ENCODE peak calls at places on chromosomes 6 and 20, in four cellular contexts. One of them, this sample, is unnamed.

GRCh38 chr6:106748547-106749207 is 119.3 kb downstream of the QRSL1 start:
- DNase-seq in lower lobe of right lung: no peak
- DNase-seq in sigmoid colon: no peak
- DNase-seq in heart right ventricle: no peak
- DNase-seq in this sample: peak; percentile 20

GRCh38 chr6:34059136-34059731 is 86.7 kb downstream of the GRM4 start:
- DNase-seq in heart right ventricle: no peak
- DNase-seq in sigmoid colon: no peak
- DNase-seq in lower lobe of right lung: no peak
- DNase-seq in this sample: no peak

GRCh38 chr20:56579261-56579660 is 46.2 kb downstream of the FAM209B start:
- DNase-seq in sigmoid colon: no peak
- DNase-seq in heart right ventricle: no peak
- DNase-seq in lower lobe of right lung: no peak
- DNase-seq in this sample: no peak

GRCh38 chr6:94071835-94072234 is 652.5 kb upstream of the EPHA7 start:
- DNase-seq in lower lobe of right lung: no peak
- DNase-seq in heart right ventricle: no peak
- DNase-seq in sigmoid colon: no peak
- DNase-seq in this sample: no peak

GRCh38 chr20:53920647-53921245 is 149.6 kb downstream of the BCAS1 start:
- DNase-seq in heart right ventricle: no peak
- DNase-seq in sigmoid colon: no peak
- DNase-seq in lower lobe of right lung: no peak
- DNase-seq in this sample: no peak

GRCh38 chr6:85113934-85114582 is 335.8 kb upstream of the NT5E start:
- DNase-seq in heart right ventricle: no peak
- DNase-seq in lower lobe of right lung: no peak
- DNase-seq in sigmoid colon: peak; percentile 67
- DNase-seq in this sample: no peak

GRCh38 chr6:105519954-105520353 is 117.1 kb upstream of the PREP start:
- DNase-seq in sigmoid colon: no peak
- DNase-seq in heart right ventricle: no peak
- DNase-seq in lower lobe of right lung: no peak
- DNase-seq in this sample: no peak

GRCh38 chr6:97189767-97190166 is 93.2 kb downstream of the MMS22L start:
- DNase-seq in heart right ventricle: no peak
- DNase-seq in lower lobe of right lung: no peak
- DNase-seq in sigmoid colon: no peak
- DNase-seq in this sample: no peak

GRCh38 chr6:40937491-40937890 is 101.5 kb downstream of the UNC5CL start:
- DNase-seq in lower lobe of right lung: no peak
- DNase-seq in heart right ventricle: no peak
- DNase-seq in sigmoid colon: no peak
- DNase-seq in this sample: no peak

GRCh38 chr20:63628246-63628975 is 1.5 kb upstream of the GMEB2 start:
- DNase-seq in lower lobe of right lung: peak; percentile 65
- DNase-seq in sigmoid colon: peak; percentile 74
- DNase-seq in heart right ventricle: peak; percentile 54
- DNase-seq in this sample: no peak

GRCh38 chr20:33647603-33648395 is 14.3 kb upstream of the C20orf144 start:
- DNase-seq in sigmoid colon: no peak
- DNase-seq in lower lobe of right lung: no peak
- DNase-seq in heart right ventricle: no peak
- DNase-seq in this sample: no peak

GRCh38 chr6:79269877-79270276 is 35.4 kb upstream of the HMGN3 start:
- DNase-seq in heart right ventricle: no peak
- DNase-seq in sigmoid colon: no peak
- DNase-seq in lower lobe of right lung: no peak
- DNase-seq in this sample: no peak

GRCh38 chr6:160035693-160036330 is 66.9 kb downstream of the IGF2R start:
- DNase-seq in sigmoid colon: no peak
- DNase-seq in heart right ventricle: no peak
- DNase-seq in lower lobe of right lung: no peak
- DNase-seq in this sample: no peak

GRCh38 chr20:37986873-37987601 is 46.2 kb downstream of the TTI1 start:
- DNase-seq in sigmoid colon: no peak
- DNase-seq in heart right ventricle: peak; percentile 68
- DNase-seq in lower lobe of right lung: peak; percentile 85
- DNase-seq in this sample: no peak

GRCh38 chr6:1388927-1389790 is at the start of gene FOXF2:
- DNase-seq in sigmoid colon: peak; percentile 85
- DNase-seq in heart right ventricle: no peak
- DNase-seq in lower lobe of right lung: no peak
- DNase-seq in this sample: no peak

GRCh38 chr6:7042056-7042653 is 65.6 kb upstream of the RREB1 start:
- DNase-seq in heart right ventricle: no peak
- DNase-seq in sigmoid colon: no peak
- DNase-seq in lower lobe of right lung: peak; percentile 53
- DNase-seq in this sample: no peak

GRCh38 chr20:10286356-10286755 is 67.7 kb downstream of the SNAP25 start:
- DNase-seq in lower lobe of right lung: no peak
- DNase-seq in heart right ventricle: no peak
- DNase-seq in sigmoid colon: no peak
- DNase-seq in this sample: no peak

GRCh38 chr6:116210750-116211425 is 43.0 kb downstream of the TSPYL4 start:
- DNase-seq in lower lobe of right lung: no peak
- DNase-seq in sigmoid colon: no peak
- DNase-seq in heart right ventricle: peak; percentile 45
- DNase-seq in this sample: no peak

GRCh38 chr6:12474167-12475140 is 184.3 kb downstream of the EDN1 start:
- DNase-seq in sigmoid colon: no peak
- DNase-seq in lower lobe of right lung: no peak
- DNase-seq in heart right ventricle: no peak
- DNase-seq in this sample: no peak

GRCh38 chr20:55216525-55217242 is 741.3 kb downstream of the DOK5 start:
- DNase-seq in heart right ventricle: no peak
- DNase-seq in sigmoid colon: no peak
- DNase-seq in lower lobe of right lung: no peak
- DNase-seq in this sample: no peak

GRCh38 chr6:63663147-63663877 is 27.7 kb downstream of the PHF3 start:
- DNase-seq in heart right ventricle: no peak
- DNase-seq in lower lobe of right lung: no peak
- DNase-seq in sigmoid colon: no peak
- DNase-seq in this sample: no peak

GRCh38 chr20:40741507-40742106 is 52.6 kb upstream of the MAFB start:
- DNase-seq in sigmoid colon: no peak
- DNase-seq in lower lobe of right lung: no peak
- DNase-seq in heart right ventricle: peak; percentile 27
- DNase-seq in this sample: peak; percentile 47

GRCh38 chr6:110542311-110543024 is 66.1 kb upstream of the SLC22A16 start:
- DNase-seq in sigmoid colon: no peak
- DNase-seq in heart right ventricle: peak; percentile 63
- DNase-seq in lower lobe of right lung: no peak
- DNase-seq in this sample: no peak
- H3K27ac ChIP-seq in sigmoid colon: no peak overlapping the region
- H3K27ac ChIP-seq in heart right ventricle: peak overlapping the region; percentile 89
- H3K27ac ChIP-seq in lower lobe of right lung: no peak overlapping the region
- H3K27ac ChIP-seq in this sample: no peak overlapping the region

GRCh38 chr20:2462484-2462883 is 8.1 kb downstream of the SNRPB start:
- DNase-seq in sigmoid colon: no peak
- DNase-seq in lower lobe of right lung: no peak
- DNase-seq in heart right ventricle: no peak
- DNase-seq in this sample: no peak
- H3K4me1 ChIP-seq in sigmoid colon: no peaks in the 10 kb centered on the region
- H3K4me1 ChIP-seq in lower lobe of right lung: peaks cover 5% of the 10 kb centered on the region
- H3K4me1 ChIP-seq in heart right ventricle: no peaks in the 10 kb centered on the region
- H3K4me1 ChIP-seq in this sample: no peaks in the 10 kb centered on the region

GRCh38 chr6:149482542-149483261 is 2.1 kb downstream of the ZC3H12D start:
- DNase-seq in lower lobe of right lung: peak; percentile 59
- DNase-seq in sigmoid colon: no peak
- DNase-seq in heart right ventricle: no peak
- DNase-seq in this sample: no peak

GRCh38 chr6:149484733-149485700 is at the start of gene ZC3H12D:
- DNase-seq in sigmoid colon: peak; percentile 68
- DNase-seq in heart right ventricle: peak; percentile 65
- DNase-seq in lower lobe of right lung: peak; percentile 69
- DNase-seq in this sample: no peak

GRCh38 chr6:149483302-149483701 is 1.5 kb downstream of the ZC3H12D start:
- DNase-seq in sigmoid colon: no peak
- DNase-seq in heart right ventricle: no peak
- DNase-seq in lower lobe of right lung: no peak
- DNase-seq in this sample: no peak

GRCh38 chr6:149487316-149487715 is 2.5 kb upstream of the ZC3H12D start:
- DNase-seq in sigmoid colon: no peak
- DNase-seq in heart right ventricle: no peak
- DNase-seq in lower lobe of right lung: no peak
- DNase-seq in this sample: no peak

GRCh38 chr6:149483849-149484635 is 772 bp downstream of the ZC3H12D start:
- DNase-seq in heart right ventricle: no peak
- DNase-seq in lower lobe of right lung: no peak
- DNase-seq in sigmoid colon: no peak
- DNase-seq in this sample: no peak
- H3K27ac ChIP-seq in heart right ventricle: no peak overlapping the region
- H3K27ac ChIP-seq in lower lobe of right lung: peak overlapping the region; percentile 90
- H3K27ac ChIP-seq in sigmoid colon: peak overlapping the region; percentile 69
- H3K27ac ChIP-seq in this sample: no peak overlapping the region

DNA sequence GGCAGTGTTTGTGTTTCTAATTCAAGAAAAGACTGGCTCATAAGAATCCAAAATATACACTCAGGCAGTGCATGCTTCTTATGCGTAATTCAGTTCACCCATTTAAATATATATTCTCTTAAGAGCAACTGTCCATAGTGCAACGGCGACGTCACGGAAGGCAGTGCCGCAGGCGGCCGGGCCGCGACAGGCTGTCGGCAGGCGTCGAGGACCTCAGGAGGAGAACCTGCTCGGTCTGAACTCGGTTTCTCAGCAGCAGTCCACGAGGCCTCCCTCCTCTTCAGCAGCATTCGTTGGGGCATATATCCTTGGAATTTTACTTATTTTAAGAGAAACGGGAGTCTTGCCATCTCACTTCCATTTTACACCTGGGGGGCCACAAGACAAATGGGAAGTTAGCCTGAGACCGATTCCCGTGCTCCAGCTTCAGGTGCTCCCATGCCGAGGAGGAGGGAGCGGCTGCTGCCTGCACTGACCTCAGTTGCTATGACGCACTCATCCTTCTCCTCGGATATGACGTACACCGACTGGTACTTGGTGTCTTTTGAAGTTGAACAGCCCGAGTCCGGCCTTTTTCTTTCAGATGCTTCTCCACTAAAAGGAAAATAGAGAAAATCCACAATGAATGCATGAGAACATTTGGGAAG is 8.2 kb downstream of the DLL1 start:
- DNase-seq in heart right ventricle: no peak
- DNase-seq in sigmoid colon: peak; percentile 46
- DNase-seq in lower lobe of right lung: no peak
- DNase-seq in this sample: no peak
- H3K4me1 ChIP-seq in heart right ventricle: peaks cover 29% of the 10 kb centered on the region
- H3K4me1 ChIP-seq in sigmoid colon: no peaks in the 10 kb centered on the region
- H3K4me1 ChIP-seq in lower lobe of right lung: peaks cover 48% of the 10 kb centered on the region
- H3K4me1 ChIP-seq in this sample: peaks cover 6% of the 10 kb centered on the region

GRCh38 chr6:29830409-29830808 is 2.8 kb downstream of the HLA-G start:
- DNase-seq in lower lobe of right lung: no peak
- DNase-seq in heart right ventricle: no peak
- DNase-seq in sigmoid colon: no peak
- DNase-seq in this sample: no peak
- H3K27ac ChIP-seq in lower lobe of right lung: no peak overlapping the region
- H3K27ac ChIP-seq in heart right ventricle: no peak overlapping the region
- H3K27ac ChIP-seq in sigmoid colon: no peak overlapping the region
- H3K27ac ChIP-seq in this sample: no peak overlapping the region

GRCh38 chr20:48823960-48824497 is 3.8 kb downstream of the PREX1 start:
- DNase-seq in lower lobe of right lung: no peak
- DNase-seq in heart right ventricle: no peak
- DNase-seq in sigmoid colon: no peak
- DNase-seq in this sample: no peak

GRCh38 chr20:48825551-48825885 is 2.3 kb downstream of the PREX1 start:
- DNase-seq in lower lobe of right lung: no peak
- DNase-seq in sigmoid colon: no peak
- DNase-seq in heart right ventricle: no peak
- DNase-seq in this sample: no peak

GRCh38 chr20:48824830-48825550 is 2.8 kb downstream of the PREX1 start:
- DNase-seq in heart right ventricle: no peak
- DNase-seq in sigmoid colon: no peak
- DNase-seq in lower lobe of right lung: no peak
- DNase-seq in this sample: no peak

GRCh38 chr20:48826883-48827771 is 672 bp downstream of the PREX1 start:
- DNase-seq in heart right ventricle: peak; percentile 37
- DNase-seq in sigmoid colon: no peak
- DNase-seq in lower lobe of right lung: peak; percentile 60
- DNase-seq in this sample: no peak

DNA sequence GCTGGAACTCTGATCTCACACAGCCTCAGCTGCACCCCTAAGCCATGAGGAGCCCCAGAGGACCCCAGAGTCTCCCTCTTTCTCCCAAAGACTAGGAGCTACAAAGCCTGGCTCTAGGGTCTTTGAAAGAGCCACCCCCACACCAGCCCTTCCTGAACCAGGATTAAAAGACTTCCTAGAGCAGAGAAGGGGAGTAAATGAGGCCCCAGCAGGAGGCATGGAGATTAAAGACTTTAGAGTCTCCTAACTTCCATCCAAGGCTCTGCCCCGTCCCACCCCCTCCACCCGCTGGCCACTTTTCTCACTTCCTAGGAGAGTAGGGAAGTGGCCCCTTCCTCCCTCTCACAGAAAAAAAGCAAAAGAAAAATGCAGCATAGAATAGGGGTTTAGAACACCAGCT is 1.7 kb downstream of the PREX1 start:
- DNase-seq in heart right ventricle: no peak
- DNase-seq in sigmoid colon: no peak
- DNase-seq in lower lobe of right lung: no peak
- DNase-seq in this sample: no peak
- H3K4me1 ChIP-seq in heart right ventricle: no peaks in the 10 kb centered on the region
- H3K4me1 ChIP-seq in sigmoid colon: peaks cover 9% of the 10 kb centered on the region
- H3K4me1 ChIP-seq in lower lobe of right lung: peaks cover 58% of the 10 kb centered on the region
- H3K4me1 ChIP-seq in this sample: no peaks in the 10 kb centered on the region

This sample was measured in iPS DF 6.9.